ENCODE peak calls at places on chromosomes 16 and 17, in seven cellular contexts. A, I, T, U, R, E and Y are unnamed samples.
A peak's percentile ranks its signal among the peaks of the same experiment; 100 is the strongest.

GRCh38 chr16:57863434-57864160 is 61.3 kb upstream of the KIFC3 start:
- DNase-seq in E (peak; percentile 87), A (no peak), U (peak; percentile 81), T (peak; percentile 83), R (peak; percentile 79), I (peak; percentile 74), Y (no peak)

GRCh38 chr16:56193951-56194726 is 2.9 kb downstream of the GNAO1 start:
- DNase-seq in R (peak; percentile 69), A (peak; percentile 5), T (peak; percentile 48), E (peak; percentile 58), U (peak; percentile 32), I (peak; percentile 18), Y (peak; percentile 82)

GRCh38 chr17:19618015-19618414 is 30.5 kb upstream of the ALDH3A2 start:
- DNase-seq in T (no peak), I (no peak), E (no peak), U (no peak), A (no peak), R (no peak), Y (no peak)

GRCh38 chr17:65547253-65547670 is 14.2 kb downstream of the AXIN2 start:
- DNase-seq in R (peak; percentile 81), I (no peak), E (no peak), A (no peak), T (peak; percentile 27), U (peak; percentile 48), Y (no peak)

GRCh38 chr16:67779256-67780014 is 26.9 kb downstream of the RANBP10 start:
- DNase-seq in A (no peak), T (no peak), R (no peak), U (no peak), I (no peak), E (no peak), Y (peak; percentile 15)

GRCh38 chr16:23848958-23849357 is 13.2 kb downstream of the PRKCB start:
- DNase-seq in U (no peak), T (no peak), A (no peak), R (no peak), I (no peak), E (no peak), Y (peak; percentile 30)

GRCh38 chr16:19716183-19716582 is 1.8 kb downstream of the KNOP1 start:
- DNase-seq in U (no peak), R (no peak), E (no peak), A (no peak), T (no peak), I (no peak), Y (no peak)

GRCh38 chr16:51710930-51711563 is 560.0 kb upstream of the SALL1 start:
- DNase-seq in I (no peak), R (no peak), A (no peak), T (no peak), E (no peak), U (no peak), Y (no peak)

GRCh38 chr16:89355686-89356085 is 134.7 kb downstream of the ANKRD11 start:
- DNase-seq in T (no peak), U (no peak), R (no peak), A (no peak), I (no peak), E (no peak), Y (no peak)

GRCh38 chr16:57265850-57266530 is 18.5 kb downstream of the PLLP start:
- DNase-seq in R (peak; percentile 73), T (peak; percentile 15), E (peak; percentile 73), A (no peak), I (no peak), U (peak; percentile 40), Y (no peak)

GRCh38 chr16:85245307-85246172 is 133.3 kb upstream of the CIBAR2 start:
- DNase-seq in I (peak; percentile 80), R (peak; percentile 72), E (peak; percentile 69), T (peak; percentile 69), U (peak; percentile 82), A (peak; percentile 78), Y (peak; percentile 67)

GRCh38 chr17:28570716-28571254 is 539 bp downstream of the PIGS start:
- DNase-seq in T (peak; percentile 13), E (no peak), A (peak; percentile 38), U (no peak), R (no peak), I (no peak), Y (peak; percentile 69)

GRCh38 chr17:50027639-50028206 is 28.2 kb upstream of the ITGA3 start:
- DNase-seq in I (peak; percentile 95), A (no peak), R (peak; percentile 96), T (peak; percentile 95), U (peak; percentile 94), E (peak; percentile 94), Y (peak; percentile 28)

GRCh38 chr16:11306997-11307638 is 26.0 kb upstream of the PRM1 start:
- DNase-seq in U (no peak), R (no peak), T (no peak), A (no peak), I (no peak), E (peak; percentile 46), Y (no peak)

GRCh38 chr17:13601776-13602551 is at the start of gene HS3ST3A1:
- DNase-seq in I (peak; percentile 84), T (peak; percentile 79), R (peak; percentile 94), A (no peak), U (peak; percentile 85), E (peak; percentile 89), Y (peak; percentile 25)

GRCh38 chr17:67570797-67571196 is 146.9 kb upstream of the NOL11 start:
- DNase-seq in A (no peak), E (no peak), T (no peak), R (no peak), U (peak; percentile 44), I (no peak), Y (no peak)

GRCh38 chr17:64411999-64412771 is 21.5 kb upstream of the PECAM1 start:
- DNase-seq in R (peak; percentile 63), E (peak; percentile 40), I (no peak), A (peak; percentile 92), T (peak; percentile 88), U (peak; percentile 13), Y (no peak)

GRCh38 chr16:56841233-56841632 is 23.8 kb upstream of the SLC12A3 start:
- DNase-seq in A (no peak), R (peak; percentile 29), U (peak; percentile 78), I (peak; percentile 59), T (peak; percentile 23), E (peak; percentile 71), Y (no peak)

GRCh38 chr16:89257757-89258465 is 40.4 kb downstream of the ZNF778 start:
- DNase-seq in R (no peak), T (no peak), A (no peak), I (no peak), E (no peak), U (no peak), Y (no peak)

GRCh38 chr17:77409282-77410161 is 268.8 kb downstream of the SEC14L1 start:
- DNase-seq in I (peak; percentile 28), R (peak; percentile 92), U (peak; percentile 82), A (peak; percentile 77), T (peak; percentile 70), E (peak; percentile 91), Y (peak; percentile 69)

GRCh38 chr17:5784791-5785190 is 200.5 kb upstream of the NLRP1 start:
- DNase-seq in A (no peak), I (no peak), U (no peak), R (no peak), E (no peak), T (no peak), Y (no peak)

GRCh38 chr17:35765731-35766488 is 5.2 kb downstream of the C17orf50 start:
- DNase-seq in T (no peak), I (no peak), A (no peak), U (no peak), R (no peak), E (no peak), Y (no peak)

GRCh38 chr17:48416971-48417370 is 13.0 kb downstream of the SKAP1 start:
- DNase-seq in T (no peak), I (no peak), R (no peak), U (no peak), E (no peak), A (no peak), Y (peak; percentile 22)

GRCh38 chr16:85061566-85061965 is 34.0 kb downstream of the KIAA0513 start:
- DNase-seq in I (no peak), U (no peak), T (no peak), A (no peak), R (no peak), E (no peak), Y (no peak)

GRCh38 chr17:38568274-38568673 is 37.5 kb downstream of the SRCIN1 start:
- DNase-seq in A (no peak), E (no peak), R (no peak), I (no peak), T (no peak), U (no peak), Y (no peak)

GRCh38 chr16:84451781-84452180 is 52.7 kb downstream of the MEAK7 start:
- DNase-seq in E (no peak), T (no peak), U (no peak), A (no peak), R (no peak), I (no peak), Y (no peak)

GRCh38 chr16:73354426-73354825 is 306.5 kb upstream of the ZFHX3 start:
- DNase-seq in T (no peak), I (no peak), R (no peak), U (no peak), E (no peak), A (no peak), Y (no peak)

GRCh38 chr16:2191446-2191706 is 5.0 kb downstream of the CASKIN1 start:
- DNase-seq in I (no peak), U (no peak), T (no peak), E (no peak), A (no peak), R (no peak), Y (no peak)
- TF ChIP-seq CTCF in I (no peak), U (no peak), T (no peak), E (no peak), A (no peak), R (no peak), Y (no peak)

GRCh38 chr17:79833110-79833450 is 6.2 kb downstream of the CBX4 start:
- DNase-seq in U (no peak), I (no peak), A (no peak), T (no peak), R (no peak), E (no peak), Y (no peak)
- TF ChIP-seq CTCF in U (no peak), I (no peak), A (no peak), T (no peak), R (no peak), E (no peak), Y (no peak)

GRCh38 chr16:70252355-70252988 is 732 bp upstream of the EXOSC6 start:
- DNase-seq in I (no peak), T (peak; percentile 32), A (peak; percentile 13), R (no peak), E (peak; percentile 12), U (peak; percentile 17), Y (peak; percentile 47)
- TF ChIP-seq CTCF in I (peak; percentile 65), T (peak; percentile 59), A (peak; percentile 71), R (peak; percentile 20), E (peak; percentile 53), U (peak; percentile 46), Y (peak; percentile 53)

DNA sequence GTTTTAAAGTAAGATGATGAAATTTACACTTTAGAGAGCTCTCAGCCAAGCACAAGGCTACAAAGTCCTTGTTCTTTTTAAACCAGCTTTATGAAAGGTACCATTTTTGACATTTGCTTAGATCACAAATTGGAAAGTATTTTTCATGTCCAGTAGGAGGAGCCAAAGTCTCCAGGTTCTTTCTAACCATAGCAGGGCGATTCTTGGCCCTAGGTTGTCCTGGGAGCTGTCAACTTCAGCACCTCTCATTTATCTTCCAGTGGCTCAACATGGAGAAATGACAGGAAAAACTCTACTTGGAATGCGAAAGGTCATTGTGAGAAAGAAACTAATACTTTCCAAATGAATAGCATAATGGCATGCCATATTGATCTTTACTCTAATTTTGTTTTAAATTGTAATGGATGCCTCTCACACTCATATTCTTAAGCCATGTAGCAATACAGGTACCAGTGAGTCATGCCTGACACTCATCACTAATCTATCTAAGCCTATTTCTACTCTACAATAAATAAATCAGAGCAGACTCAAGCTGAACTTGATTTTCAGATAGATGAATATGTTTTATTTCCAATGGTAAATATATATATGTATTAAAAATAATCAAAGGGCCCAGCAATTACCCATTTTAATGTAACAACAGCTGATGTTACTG is 919.1 kb upstream of the EEF2KMT start:
- DNase-seq in U (no peak), I (peak; percentile 31), A (peak; percentile 8), R (peak; percentile 45), T (peak; percentile 20), E (no peak), Y (no peak)
- TF ChIP-seq CTCF in U (no peak), I (peak; percentile 69), A (peak; percentile 69), R (no peak), T (no peak), E (no peak), Y (no peak)